ENCODE peak calls at places on chromosomes 5 and 9, in six cellular contexts. V, X, S, C, L and D are unnamed samples.

GRCh38 chr9:87375397-87376073 is 122.1 kb upstream of the DAPK1 start:
- DNase-seq in C (no peak), X (no peak), L (peak; percentile 75), V (no peak), S (no peak), D (peak; percentile 79)

GRCh38 chr9:14661421-14662059 is 31.7 kb downstream of the ZDHHC21 start:
- DNase-seq in C (no peak), L (peak; percentile 24), X (no peak), V (no peak), S (no peak), D (peak; percentile 14)

GRCh38 chr5:114702111-114702510 is 340.2 kb downstream of the KCNN2 start:
- DNase-seq in C (no peak), X (no peak), V (no peak), L (no peak), S (no peak), D (no peak)

GRCh38 chr5:10579537-10580521 is 16.0 kb downstream of the ANKRD33B start:
- DNase-seq in L (no peak), X (no peak), C (no peak), V (no peak), S (no peak), D (no peak)

GRCh38 chr9:90880669-90881068 is 79.0 kb downstream of the SYK start:
- DNase-seq in X (no peak), S (no peak), V (no peak), C (no peak), L (no peak), D (no peak)

GRCh38 chr5:112407240-112407639 is 11.8 kb downstream of the EPB41L4A start:
- DNase-seq in V (no peak), X (no peak), C (no peak), L (no peak), S (no peak), D (no peak)

GRCh38 chr9:101027246-101027645 is 1.3 kb upstream of the PLPPR1 start:
- DNase-seq in V (no peak), C (no peak), S (no peak), X (no peak), L (no peak), D (no peak)

GRCh38 chr9:17750285-17750684 is 171.4 kb downstream of the SH3GL2 start:
- DNase-seq in L (no peak), C (no peak), X (no peak), S (no peak), V (no peak), D (no peak)

GRCh38 chr9:124769451-124770358 is 1.4 kb downstream of the NR6A1 start:
- DNase-seq in V (no peak), S (peak; percentile 49), C (no peak), X (peak; percentile 19), L (no peak), D (no peak)

GRCh38 chr5:168409601-168410458 is 76.4 kb upstream of the RARS1 start:
- DNase-seq in S (no peak), X (no peak), C (no peak), V (no peak), L (peak; percentile 64), D (peak; percentile 74)

GRCh38 chr9:110777201-110777842 is 108.7 kb downstream of the MUSK start:
- DNase-seq in S (no peak), X (no peak), C (no peak), V (no peak), L (no peak), D (no peak)

GRCh38 chr5:159003045-159004030 is 96.4 kb downstream of the EBF1 start:
- DNase-seq in X (no peak), C (peak; percentile 17), L (peak; percentile 71), S (no peak), V (no peak), D (peak; percentile 54)